ENCODE peak calls at places on chromosomes 7 and 10, in ten cellular contexts. One of them, this sample, is unnamed.

GRCh38 chr10:74932648-74933047 is 106.2 kb downstream of the KAT6B start:
- DNase-seq in stimulated activated CD8-positive, alpha-beta memory T cell treated with anti-CD3 and anti-CD28 coated beads, Interleukin-4, amount 100 ng/mL, for 4 hours: no peak
- DNase-seq in A549: no peak
- DNase-seq in stimulated activated CD4-positive, alpha-beta T cell treated with anti-CD3 and anti-CD28 coated beads, Interleukin-4, amount 100 ng/mL, for 24 hours: no peak
- DNase-seq in T-helper 9 cell: no peak
- DNase-seq in NCI-H1092 treated with DMSO at 0.1 percent for 48 hours: peak
- DNase-seq in right atrium auricular region: peak
- DNase-seq in EL: no peak
- DNase-seq in neuronal stem cell: no peak
- DNase-seq in activated CD8-positive, alpha-beta memory T cell treated with anti-CD3 and anti-CD28 coated beads for 48 hours: no peak
- DNase-seq in this sample: no peak

GRCh38 chr7:128036226-128036940 is 5.1 kb upstream of the LRRC4 start:
- DNase-seq in stimulated activated CD8-positive, alpha-beta memory T cell treated with anti-CD3 and anti-CD28 coated beads, Interleukin-4, amount 100 ng/mL, for 4 hours: no peak
- DNase-seq in A549: no peak
- DNase-seq in stimulated activated CD4-positive, alpha-beta T cell treated with anti-CD3 and anti-CD28 coated beads, Interleukin-4, amount 100 ng/mL, for 24 hours: no peak
- DNase-seq in T-helper 9 cell: no peak
- DNase-seq in NCI-H1092 treated with DMSO at 0.1 percent for 48 hours: no peak
- DNase-seq in right atrium auricular region: no peak
- DNase-seq in EL: no peak
- DNase-seq in neuronal stem cell: no peak
- DNase-seq in activated CD8-positive, alpha-beta memory T cell treated with anti-CD3 and anti-CD28 coated beads for 48 hours: no peak
- DNase-seq in this sample: no peak

GRCh38 chr10:27319752-27320561 is 79.4 kb upstream of the ACBD5 start:
- DNase-seq in stimulated activated CD8-positive, alpha-beta memory T cell treated with anti-CD3 and anti-CD28 coated beads, Interleukin-4, amount 100 ng/mL, for 4 hours: peak
- DNase-seq in A549: peak
- DNase-seq in stimulated activated CD4-positive, alpha-beta T cell treated with anti-CD3 and anti-CD28 coated beads, Interleukin-4, amount 100 ng/mL, for 24 hours: peak
- DNase-seq in T-helper 9 cell: no peak
- DNase-seq in NCI-H1092 treated with DMSO at 0.1 percent for 48 hours: no peak
- DNase-seq in right atrium auricular region: peak
- DNase-seq in EL: peak
- DNase-seq in neuronal stem cell: no peak
- DNase-seq in activated CD8-positive, alpha-beta memory T cell treated with anti-CD3 and anti-CD28 coated beads for 48 hours: peak
- DNase-seq in this sample: no peak

GRCh38 chr10:112389147-112389822 is 15.4 kb downstream of the ACSL5 start:
- DNase-seq in stimulated activated CD8-positive, alpha-beta memory T cell treated with anti-CD3 and anti-CD28 coated beads, Interleukin-4, amount 100 ng/mL, for 4 hours: no peak
- DNase-seq in A549: peak
- DNase-seq in stimulated activated CD4-positive, alpha-beta T cell treated with anti-CD3 and anti-CD28 coated beads, Interleukin-4, amount 100 ng/mL, for 24 hours: peak
- DNase-seq in T-helper 9 cell: no peak
- DNase-seq in NCI-H1092 treated with DMSO at 0.1 percent for 48 hours: no peak
- DNase-seq in right atrium auricular region: peak
- DNase-seq in EL: peak
- DNase-seq in neuronal stem cell: no peak
- DNase-seq in activated CD8-positive, alpha-beta memory T cell treated with anti-CD3 and anti-CD28 coated beads for 48 hours: peak
- DNase-seq in this sample: no peak

GRCh38 chr7:97024209-97025129 is at the start of gene DLX5:
- DNase-seq in stimulated activated CD8-positive, alpha-beta memory T cell treated with anti-CD3 and anti-CD28 coated beads, Interleukin-4, amount 100 ng/mL, for 4 hours: no peak
- DNase-seq in A549: peak
- DNase-seq in stimulated activated CD4-positive, alpha-beta T cell treated with anti-CD3 and anti-CD28 coated beads, Interleukin-4, amount 100 ng/mL, for 24 hours: no peak
- DNase-seq in T-helper 9 cell: no peak
- DNase-seq in NCI-H1092 treated with DMSO at 0.1 percent for 48 hours: peak
- DNase-seq in right atrium auricular region: no peak
- DNase-seq in EL: peak
- DNase-seq in neuronal stem cell: peak
- DNase-seq in activated CD8-positive, alpha-beta memory T cell treated with anti-CD3 and anti-CD28 coated beads for 48 hours: no peak
- DNase-seq in this sample: no peak

GRCh38 chr7:16810573-16810972 is 5.8 kb upstream of the AGR2 start:
- DNase-seq in stimulated activated CD8-positive, alpha-beta memory T cell treated with anti-CD3 and anti-CD28 coated beads, Interleukin-4, amount 100 ng/mL, for 4 hours: no peak
- DNase-seq in A549: peak
- DNase-seq in stimulated activated CD4-positive, alpha-beta T cell treated with anti-CD3 and anti-CD28 coated beads, Interleukin-4, amount 100 ng/mL, for 24 hours: no peak
- DNase-seq in T-helper 9 cell: no peak
- DNase-seq in NCI-H1092 treated with DMSO at 0.1 percent for 48 hours: no peak
- DNase-seq in right atrium auricular region: no peak
- DNase-seq in EL: no peak
- DNase-seq in neuronal stem cell: no peak
- DNase-seq in activated CD8-positive, alpha-beta memory T cell treated with anti-CD3 and anti-CD28 coated beads for 48 hours: no peak
- DNase-seq in this sample: no peak

GRCh38 chr10:29865700-29866355 is 193.6 kb downstream of the JCAD start:
- DNase-seq in stimulated activated CD8-positive, alpha-beta memory T cell treated with anti-CD3 and anti-CD28 coated beads, Interleukin-4, amount 100 ng/mL, for 4 hours: no peak
- DNase-seq in A549: peak
- DNase-seq in stimulated activated CD4-positive, alpha-beta T cell treated with anti-CD3 and anti-CD28 coated beads, Interleukin-4, amount 100 ng/mL, for 24 hours: no peak
- DNase-seq in T-helper 9 cell: no peak
- DNase-seq in NCI-H1092 treated with DMSO at 0.1 percent for 48 hours: no peak
- DNase-seq in right atrium auricular region: no peak
- DNase-seq in EL: no peak
- DNase-seq in neuronal stem cell: no peak
- DNase-seq in activated CD8-positive, alpha-beta memory T cell treated with anti-CD3 and anti-CD28 coated beads for 48 hours: no peak
- DNase-seq in this sample: no peak

GRCh38 chr7:47304727-47305719 is 276.9 kb downstream of the TNS3 start:
- DNase-seq in stimulated activated CD8-positive, alpha-beta memory T cell treated with anti-CD3 and anti-CD28 coated beads, Interleukin-4, amount 100 ng/mL, for 4 hours: no peak
- DNase-seq in A549: no peak
- DNase-seq in stimulated activated CD4-positive, alpha-beta T cell treated with anti-CD3 and anti-CD28 coated beads, Interleukin-4, amount 100 ng/mL, for 24 hours: no peak
- DNase-seq in T-helper 9 cell: no peak
- DNase-seq in NCI-H1092 treated with DMSO at 0.1 percent for 48 hours: no peak
- DNase-seq in right atrium auricular region: peak
- DNase-seq in EL: no peak
- DNase-seq in neuronal stem cell: no peak
- DNase-seq in activated CD8-positive, alpha-beta memory T cell treated with anti-CD3 and anti-CD28 coated beads for 48 hours: no peak
- DNase-seq in this sample: no peak

GRCh38 chr7:139598642-139599041 is 75.2 kb downstream of the CLEC2L start:
- DNase-seq in stimulated activated CD8-positive, alpha-beta memory T cell treated with anti-CD3 and anti-CD28 coated beads, Interleukin-4, amount 100 ng/mL, for 4 hours: no peak
- DNase-seq in A549: peak
- DNase-seq in stimulated activated CD4-positive, alpha-beta T cell treated with anti-CD3 and anti-CD28 coated beads, Interleukin-4, amount 100 ng/mL, for 24 hours: no peak
- DNase-seq in T-helper 9 cell: no peak
- DNase-seq in NCI-H1092 treated with DMSO at 0.1 percent for 48 hours: peak
- DNase-seq in right atrium auricular region: no peak
- DNase-seq in EL: no peak
- DNase-seq in neuronal stem cell: no peak
- DNase-seq in activated CD8-positive, alpha-beta memory T cell treated with anti-CD3 and anti-CD28 coated beads for 48 hours: no peak
- DNase-seq in this sample: no peak

GRCh38 chr10:123494409-123494808 is 171.7 kb upstream of the GPR26 start:
- DNase-seq in stimulated activated CD8-positive, alpha-beta memory T cell treated with anti-CD3 and anti-CD28 coated beads, Interleukin-4, amount 100 ng/mL, for 4 hours: no peak
- DNase-seq in A549: no peak
- DNase-seq in stimulated activated CD4-positive, alpha-beta T cell treated with anti-CD3 and anti-CD28 coated beads, Interleukin-4, amount 100 ng/mL, for 24 hours: no peak
- DNase-seq in T-helper 9 cell: no peak
- DNase-seq in NCI-H1092 treated with DMSO at 0.1 percent for 48 hours: no peak
- DNase-seq in right atrium auricular region: no peak
- DNase-seq in EL: no peak
- DNase-seq in neuronal stem cell: no peak
- DNase-seq in activated CD8-positive, alpha-beta memory T cell treated with anti-CD3 and anti-CD28 coated beads for 48 hours: no peak
- DNase-seq in this sample: no peak

GRCh38 chr7:36863901-36864701 is 139.8 kb upstream of the AOAH start:
- DNase-seq in stimulated activated CD8-positive, alpha-beta memory T cell treated with anti-CD3 and anti-CD28 coated beads, Interleukin-4, amount 100 ng/mL, for 4 hours: peak
- DNase-seq in A549: no peak
- DNase-seq in stimulated activated CD4-positive, alpha-beta T cell treated with anti-CD3 and anti-CD28 coated beads, Interleukin-4, amount 100 ng/mL, for 24 hours: no peak
- DNase-seq in T-helper 9 cell: no peak
- DNase-seq in NCI-H1092 treated with DMSO at 0.1 percent for 48 hours: no peak
- DNase-seq in right atrium auricular region: no peak
- DNase-seq in EL: no peak
- DNase-seq in neuronal stem cell: no peak
- DNase-seq in activated CD8-positive, alpha-beta memory T cell treated with anti-CD3 and anti-CD28 coated beads for 48 hours: no peak
- DNase-seq in this sample: no peak